ENCODE peak calls at places on chromosomes 12 and 14, in ten cellular contexts. C, B, Y, E, T, U, N, S, L and Z are unnamed samples.

GRCh38 chr14:101636081-101636560 is 74.8 kb downstream of the DIO3 start:
- DNase-seq in U (no peak), Y (no peak), T (no peak), C (no peak), E (no peak), N (peak; percentile 48), S (no peak), L (no peak), B (no peak), Z (no peak)

GRCh38 chr12:115934046-115934445 is 343.4 kb downstream of the MED13L start:
- DNase-seq in T (no peak), E (no peak), S (no peak), B (no peak), Y (no peak), C (no peak), L (no peak), N (no peak), U (no peak), Z (no peak)

GRCh38 chr14:104130974-104131651 is 7.3 kb upstream of the KIF26A start:
- DNase-seq in S (peak; percentile 66), U (no peak), C (no peak), Y (peak; percentile 60), N (peak; percentile 24), L (peak; percentile 65), T (peak; percentile 96), B (no peak), E (no peak), Z (peak; percentile 64)

GRCh38 chr12:51721281-51721940 is 127.1 kb downstream of the FIGNL2 start:
- DNase-seq in U (no peak), C (peak; percentile 5), S (peak; percentile 56), E (no peak), T (no peak), N (peak; percentile 39), B (peak; percentile 53), L (no peak), Y (no peak), Z (peak; percentile 40)

GRCh38 chr14:62213516-62213915 is 451.3 kb downstream of the SNAPC1 start:
- DNase-seq in N (no peak), S (no peak), C (no peak), U (no peak), L (no peak), T (no peak), B (no peak), E (no peak), Y (peak; percentile 10), Z (no peak)

GRCh38 chr12:132586929-132587328 is 23.5 kb downstream of the LRCOL1 start:
- DNase-seq in L (no peak), E (no peak), C (no peak), S (no peak), U (no peak), Y (no peak), T (no peak), B (no peak), N (no peak), Z (no peak)

GRCh38 chr14:65179918-65180724 is 77.8 kb upstream of the MAX start:
- DNase-seq in T (no peak), C (no peak), S (peak; percentile 53), B (no peak), N (peak; percentile 61), U (no peak), Y (no peak), E (peak; percentile 87), L (peak; percentile 49), Z (no peak)

GRCh38 chr12:39990122-39991101 is 115.5 kb downstream of the SLC2A13 start:
- DNase-seq in N (peak; percentile 51), S (peak; percentile 53), E (no peak), Y (peak; percentile 46), T (no peak), U (no peak), L (peak; percentile 15), B (peak; percentile 44), C (peak; percentile 28), Z (no peak)

GRCh38 chr12:46794593-46795190 is 31.1 kb downstream of the SLC38A4 start:
- DNase-seq in N (peak; percentile 36), C (no peak), E (no peak), B (no peak), Y (no peak), U (no peak), L (no peak), T (no peak), S (no peak), Z (no peak)